ENCODE peak calls at places on chromosomes 11 and 22, in nine cellular contexts. C, K, G, B, V, Z, R, Q and X are unnamed samples.

GRCh38 chr22:50177537-50178470 is 7.3 kb downstream of the PANX2 start:
- DNase-seq in Q (no peak), B (no peak), C (no peak), K (no peak), R (no peak), G (peak; percentile 57), Z (no peak), V (no peak), X (no peak)

GRCh38 chr22:20400606-20401375 is 6.8 kb downstream of the ZNF74 start:
- DNase-seq in B (no peak), C (no peak), K (no peak), V (no peak), Q (no peak), Z (no peak), G (no peak), R (no peak), X (peak; percentile 30)

GRCh38 chr22:45482169-45482568 is 20.5 kb upstream of the FBLN1 start:
- DNase-seq in Q (no peak), K (no peak), V (no peak), B (peak; percentile 11), G (no peak), Z (no peak), C (no peak), R (no peak), X (no peak)

GRCh38 chr11:78261367-78261766 is 72.6 kb downstream of the USP35 start:
- DNase-seq in R (no peak), B (no peak), G (no peak), Z (no peak), C (no peak), Q (no peak), K (no peak), V (peak; percentile 11), X (no peak)

GRCh38 chr11:88292156-88292844 is 45.2 kb downstream of the CTSC start:
- DNase-seq in K (peak; percentile 65), V (no peak), B (no peak), C (peak; percentile 37), Z (no peak), G (no peak), Q (no peak), R (no peak), X (no peak)

GRCh38 chr11:117861151-117862018 is 15.1 kb downstream of the FXYD6 start:
- DNase-seq in B (no peak), K (peak; percentile 44), G (peak; percentile 94), R (no peak), V (peak; percentile 95), C (peak; percentile 16), Q (peak; percentile 69), Z (no peak), X (peak; percentile 95)

GRCh38 chr11:59857444-59858434 is 8.5 kb downstream of the TCN1 start:
- DNase-seq in Q (no peak), Z (no peak), R (no peak), C (peak; percentile 23), B (no peak), K (peak; percentile 20), G (no peak), V (peak; percentile 9), X (no peak)

GRCh38 chr11:97557399-97557798 is 1167.6 kb downstream of the JRKL start:
- DNase-seq in G (no peak), V (no peak), Z (no peak), K (no peak), Q (no peak), R (no peak), B (no peak), C (peak; percentile 11), X (no peak)

GRCh38 chr11:28228196-28228595 is 120.0 kb downstream of the METTL15 start:
- DNase-seq in C (peak; percentile 78), Q (no peak), B (no peak), G (no peak), K (peak; percentile 9), Z (no peak), R (no peak), V (no peak), X (no peak)

GRCh38 chr11:94477644-94478043 is 16.0 kb downstream of the MRE11 start:
- DNase-seq in V (no peak), R (no peak), Z (no peak), Q (no peak), K (no peak), G (no peak), B (no peak), C (no peak), X (no peak)

GRCh38 chr11:48064306-48064705 is 83.9 kb downstream of the PTPRJ start:
- DNase-seq in Q (no peak), B (no peak), R (no peak), K (peak; percentile 85), C (peak; percentile 77), Z (no peak), V (no peak), G (no peak), X (no peak)

GRCh38 chr11:8913961-8914660 is 3.1 kb downstream of the AKIP1 start:
- DNase-seq in B (no peak), C (peak; percentile 79), V (peak; percentile 52), R (no peak), Z (peak; percentile 26), Q (peak; percentile 32), G (peak; percentile 54), K (peak; percentile 72), X (peak; percentile 73)

GRCh38 chr11:18191376-18191775 is 18.7 kb downstream of the MRGPRX4 start:
- DNase-seq in K (no peak), Q (no peak), R (no peak), C (peak; percentile 21), B (no peak), G (no peak), Z (no peak), V (no peak), X (no peak)